ENCODE peak calls at places on chromosomes 16 and 17, in four cellular contexts. E is CD4-positive, alpha-beta T cell; Z is progenitor cell of endocrine pancreas; D is Peyer's patch. R is an unnamed sample.

GRCh38 chr16:66695935-66696668 is 441 bp downstream of the CMTM4 start:
- DNase-seq in E (peak; percentile 34), Z (peak; percentile 46), D (peak; percentile 86), R (no peak)

GRCh38 chr16:81900456-81900855 is 110.8 kb downstream of the SDR42E1 start:
- DNase-seq in E (no peak), Z (no peak), D (no peak), R (no peak)

GRCh38 chr17:1099242-1099641 is 80.5 kb downstream of the ABR start:
- DNase-seq in E (no peak), Z (no peak), D (no peak), R (no peak)

GRCh38 chr17:45052052-45052772 is 780 bp upstream of the DCAKD start:
- DNase-seq in E (peak; percentile 48), Z (peak; percentile 33), D (peak; percentile 76), R (no peak)

GRCh38 chr16:57525761-57526160 is 10.6 kb downstream of the CCDC102A start:
- DNase-seq in E (no peak), Z (no peak), D (peak; percentile 40), R (no peak)

GRCh38 chr17:46063239-46063638 is 64.2 kb downstream of the STH start:
- DNase-seq in E (no peak), Z (no peak), D (no peak), R (no peak)

GRCh38 chr17:10702574-10702973 is 5.2 kb downstream of the ADPRM start:
- DNase-seq in E (no peak), Z (no peak), D (no peak), R (no peak)

GRCh38 chr16:3674513-3675295 is 20.2 kb downstream of the DNASE1 start:
- DNase-seq in E (no peak), Z (no peak), D (no peak), R (no peak)

GRCh38 chr16:89374393-89374948 is 115.9 kb downstream of the ANKRD11 start:
- DNase-seq in E (no peak), Z (no peak), D (no peak), R (no peak)

GRCh38 chr16:67397451-67397801 is 4.1 kb upstream of the TPPP3 start:
- DNase-seq in E (no peak), Z (no peak), D (no peak), R (peak; percentile 18)

GRCh38 chr17:30113213-30113612 is 3.4 kb upstream of the NSRP1 start:
- DNase-seq in E (no peak), Z (no peak), D (no peak), R (no peak)

GRCh38 chr17:32813021-32813420 is 63.9 kb downstream of the MYO1D start:
- DNase-seq in E (no peak), Z (no peak), D (no peak), R (no peak)

GRCh38 chr16:84933774-84934571 is 77.4 kb downstream of the ZDHHC7 start:
- DNase-seq in E (no peak), Z (no peak), D (no peak), R (no peak)

GRCh38 chr17:59037960-59038359 is 68.7 kb downstream of the TRIM37 start:
- DNase-seq in E (no peak), Z (no peak), D (no peak), R (no peak)

GRCh38 chr17:36195474-36196098 is 972 bp downstream of the CCL3L1 start:
- DNase-seq in E (no peak), Z (no peak), D (no peak), R (no peak)

GRCh38 chr16:85329059-85329812 is 217.0 kb upstream of the CIBAR2 start:
- DNase-seq in E (no peak), Z (no peak), D (peak; percentile 71), R (no peak)

GRCh38 chr17:36691606-36692005 is 90.2 kb downstream of the MRM1 start:
- DNase-seq in E (no peak), Z (no peak), D (no peak), R (no peak)

GRCh38 chr16:4679854-4680636 is 13.3 kb upstream of the NUDT16L1 start:
- DNase-seq in E (no peak), Z (no peak), D (peak; percentile 83), R (peak; percentile 95)

GRCh38 chr17:42266918-42267766 is 9.0 kb downstream of the STAT5B start:
- DNase-seq in E (no peak), Z (no peak), D (no peak), R (peak; percentile 77)

GRCh38 chr17:78557598-78558039 is 19.6 kb downstream of the DNAH17 start:
- DNase-seq in E (no peak), Z (no peak), D (no peak), R (no peak)

GRCh38 chr17:80262291-80262690 is 1.6 kb downstream of the RNF213 start:
- DNase-seq in E (no peak), Z (no peak), D (no peak), R (no peak)

GRCh38 chr16:71250461-71251232 is 20.1 kb upstream of the HYDIN start:
- DNase-seq in E (no peak), Z (no peak), D (no peak), R (no peak)

GRCh38 chr16:19861811-19862327 is 22.8 kb downstream of the GPRC5B start:
- DNase-seq in E (no peak), Z (no peak), D (no peak), R (no peak)

GRCh38 chr16:28261916-28262315 is 30.4 kb upstream of the SBK1 start:
- DNase-seq in E (no peak), Z (no peak), D (no peak), R (no peak)

GRCh38 chr16:89764711-89765201 is 43.4 kb downstream of the ZNF276 start:
- DNase-seq in E (peak; percentile 49), Z (no peak), D (peak; percentile 79), R (peak; percentile 83)

GRCh38 chr16:51034481-51035109 is 116.5 kb downstream of the SALL1 start:
- DNase-seq in E (no peak), Z (no peak), D (no peak), R (no peak)

GRCh38 chr17:39999067-39999466 is 16.2 kb upstream of the CSF3 start:
- DNase-seq in E (no peak), Z (no peak), D (no peak), R (no peak)

DNA sequence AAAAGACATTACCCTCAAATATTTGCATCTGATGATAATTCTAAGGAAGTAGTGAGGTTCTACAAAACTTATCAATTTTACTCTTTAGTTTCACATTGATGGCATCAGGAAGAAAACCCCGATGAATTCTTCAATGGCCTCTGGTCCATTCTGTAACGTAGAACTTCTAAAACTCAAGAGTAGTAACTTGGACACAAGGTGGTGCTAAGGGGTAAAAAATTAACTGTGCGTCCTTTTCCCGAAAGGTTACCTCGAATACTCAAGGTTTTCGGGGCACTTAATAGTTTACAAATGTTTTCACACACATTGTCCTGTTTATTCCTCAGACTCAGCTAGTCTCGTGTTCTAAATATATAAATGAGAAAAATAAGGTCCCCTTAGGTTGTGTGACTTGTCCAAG is 517.3 kb upstream of the ZFHX3 start:
- DNase-seq in E (no peak), Z (no peak), D (no peak), R (no peak)
- TF ChIP-seq CTCF in E (no peak), Z (peak; percentile 46), D (no peak), R (no peak)

DNA sequence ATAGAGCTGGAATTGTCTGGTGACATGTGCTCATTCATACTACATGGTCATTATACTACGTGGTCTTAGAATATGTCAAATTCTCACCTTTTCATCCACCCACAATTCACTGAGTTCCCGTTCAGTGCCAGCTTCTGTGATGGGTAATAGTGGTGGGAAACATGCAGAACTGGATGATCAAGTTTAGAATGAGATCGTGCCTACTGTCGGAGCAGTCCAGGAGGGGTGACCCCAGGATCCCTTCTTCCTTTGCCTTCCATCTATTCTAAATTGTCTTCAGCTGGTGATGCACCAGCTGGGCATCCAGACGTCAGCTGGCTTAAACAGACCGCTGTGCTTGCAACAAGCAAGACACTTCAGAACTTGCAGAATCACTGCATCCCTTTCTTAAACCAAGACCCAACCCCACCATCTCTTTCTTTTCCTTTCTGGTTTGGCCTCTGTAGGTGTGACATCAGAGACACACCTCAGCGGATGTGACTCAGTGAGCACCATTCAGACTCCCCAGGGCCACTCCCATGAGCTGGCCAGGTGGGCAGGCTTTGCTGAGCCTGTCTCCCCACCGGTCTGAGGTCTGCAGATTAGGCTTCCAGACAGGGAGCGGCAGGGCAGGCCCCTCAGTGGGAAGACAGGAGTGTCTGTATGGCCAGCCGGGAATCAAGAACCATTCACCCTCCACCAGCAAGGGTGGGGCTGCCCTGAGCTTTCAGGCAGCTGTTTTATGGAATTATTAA is 18.1 kb downstream of the C17orf100 start:
- DNase-seq in E (no peak), Z (no peak), D (no peak), R (no peak)
- TF ChIP-seq CTCF in E (no peak), Z (no peak), D (no peak), R (no peak)

DNA sequence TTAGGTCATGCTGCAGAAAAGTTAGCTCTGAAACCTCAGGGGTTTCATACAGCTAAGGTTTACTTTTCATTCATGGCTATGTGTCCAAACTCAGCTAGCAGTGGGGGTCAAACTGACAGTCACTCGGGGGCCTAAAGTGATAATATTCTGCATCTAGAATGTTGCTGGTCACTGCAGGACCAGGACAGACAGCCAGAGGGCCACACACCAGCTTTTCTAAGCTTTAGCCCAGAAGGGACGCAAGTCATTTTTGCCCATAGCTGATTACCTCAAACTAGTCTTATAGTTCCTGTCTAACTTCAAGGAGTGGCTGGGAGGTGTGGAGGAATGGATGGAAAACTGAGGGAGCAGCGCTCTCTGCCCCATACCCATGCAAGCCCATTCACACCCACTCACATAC is 163.0 kb upstream of the NLRP1 start:
- DNase-seq in E (no peak), Z (no peak), D (no peak), R (no peak)
- TF ChIP-seq CTCF in E (no peak), Z (no peak), D (no peak), R (no peak)

DNA sequence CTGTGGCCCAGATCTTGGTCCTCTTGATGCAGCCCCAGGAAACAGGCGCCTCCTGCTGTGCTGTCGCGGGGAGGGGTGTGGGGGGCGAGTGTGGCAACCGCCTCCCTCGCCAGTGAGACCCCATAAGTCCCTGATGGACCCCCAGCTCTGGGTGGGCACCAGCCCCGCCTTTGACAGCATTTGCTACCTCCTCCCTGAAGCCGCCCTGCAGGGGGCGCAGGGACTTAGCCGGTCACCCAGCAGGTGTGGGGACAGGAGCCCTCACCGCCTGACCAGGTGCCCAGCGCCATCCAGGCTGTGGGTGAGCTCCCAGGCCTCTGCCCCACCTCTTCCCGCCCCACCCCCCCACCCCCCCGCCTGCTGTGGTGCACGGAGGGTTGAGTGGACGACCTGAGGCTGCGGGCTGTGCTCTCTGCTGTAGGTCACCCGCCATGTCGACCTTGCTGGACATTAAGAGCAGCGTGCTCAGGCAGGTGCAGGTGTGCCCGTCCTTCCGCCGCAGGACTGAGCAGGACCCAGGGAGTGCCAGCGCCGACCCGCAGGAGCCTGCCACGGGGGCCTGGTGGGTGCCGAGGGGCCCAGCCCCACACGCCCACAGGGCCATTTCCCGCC is 4.8 kb downstream of the BAIAP3 start:
- DNase-seq in E (no peak), Z (peak; percentile 62), D (no peak), R (no peak)
- TF ChIP-seq CTCF in E (no peak), Z (peak; percentile 68), D (no peak), R (peak; percentile 39)

GRCh38 chr17:48569676-48570324 is 8.3 kb downstream of the HOXB4 start:
- DNase-seq in E (no peak), Z (no peak), D (no peak), R (no peak)
- TF ChIP-seq CTCF in E (no peak), Z (no peak), D (no peak), R (no peak)